ENCODE peak calls at places on chromosomes 13 and 19, in six cellular contexts. W, N, Y, D, E and X are unnamed samples.

GRCh38 chr19:9848060-9848459 is 12.9 kb downstream of the PIN1 start:
- DNase-seq in W (peak; percentile 49), N (no peak), Y (no peak), D (peak; percentile 65), E (peak; percentile 72), X (no peak)

GRCh38 chr13:43304449-43304848 is 281.1 kb downstream of the DNAJC15 start:
- DNase-seq in W (no peak), N (no peak), Y (no peak), D (no peak), E (no peak), X (no peak)

GRCh38 chr13:42883771-42884170 is 102.4 kb downstream of the FAM216B start:
- DNase-seq in W (no peak), N (no peak), Y (peak; percentile 17), D (peak; percentile 32), E (no peak), X (no peak)

GRCh38 chr13:30002577-30002976 is 152.2 kb upstream of the UBL3 start:
- DNase-seq in W (no peak), N (no peak), Y (peak; percentile 91), D (no peak), E (no peak), X (peak; percentile 53)

GRCh38 chr13:39038569-39038898 is 278 bp downstream of the NHLRC3 start:
- DNase-seq in W (peak; percentile 32), N (no peak), Y (peak; percentile 45), D (no peak), E (no peak), X (no peak)

GRCh38 chr19:772730-773436 is 22.0 kb downstream of the MISP start:
- DNase-seq in W (no peak), N (no peak), Y (no peak), D (peak; percentile 67), E (peak; percentile 72), X (no peak)

GRCh38 chr13:20610006-20610405 is 43.0 kb downstream of the IFT88 start:
- DNase-seq in W (no peak), N (no peak), Y (no peak), D (no peak), E (peak; percentile 3), X (no peak)

GRCh38 chr13:77565635-77566034 is 30.1 kb downstream of the SCEL start:
- DNase-seq in W (no peak), N (no peak), Y (no peak), D (peak; percentile 39), E (peak; percentile 65), X (peak; percentile 43)

GRCh38 chr19:20339444-20339843 is 172.4 kb downstream of the ZNF486 start:
- DNase-seq in W (no peak), N (no peak), Y (no peak), D (no peak), E (no peak), X (no peak)

GRCh38 chr19:35347171-35347929 is at the start of gene FFAR1:
- DNase-seq in W (no peak), N (peak; percentile 48), Y (no peak), D (no peak), E (no peak), X (no peak)

GRCh38 chr13:107678075-107678689 is 537.2 kb downstream of the LIG4 start:
- DNase-seq in W (no peak), N (no peak), Y (no peak), D (peak; percentile 34), E (peak; percentile 39), X (no peak)

GRCh38 chr13:40985596-40986327 is 33.4 kb downstream of the ELF1 start:
- DNase-seq in W (no peak), N (no peak), Y (no peak), D (no peak), E (no peak), X (no peak)

GRCh38 chr13:105445793-105446192 is 1089.7 kb downstream of the EFNB2 start:
- DNase-seq in W (no peak), N (no peak), Y (no peak), D (no peak), E (no peak), X (no peak)

GRCh38 chr13:105436946-105437345 is 1098.5 kb downstream of the EFNB2 start:
- DNase-seq in W (no peak), N (no peak), Y (no peak), D (no peak), E (no peak), X (no peak)

GRCh38 chr13:105442941-105443340 is 1092.5 kb downstream of the EFNB2 start:
- DNase-seq in W (no peak), N (no peak), Y (peak; percentile 99), D (no peak), E (no peak), X (peak; percentile 93)

GRCh38 chr13:105442040-105442439 is 1093.4 kb downstream of the EFNB2 start:
- DNase-seq in W (no peak), N (no peak), Y (no peak), D (no peak), E (no peak), X (no peak)

GRCh38 chr13:105441406-105441805 is 1094.1 kb downstream of the EFNB2 start:
- DNase-seq in W (no peak), N (no peak), Y (no peak), D (no peak), E (no peak), X (no peak)
- TF ChIP-seq CTCF in W (no peak), N (no peak), Y (no peak), D (no peak), E (no peak), X (no peak)

GRCh38 chr19:52648336-52648990 is 10.3 kb upstream of the ZNF83 start:
- DNase-seq in W (no peak), N (no peak), Y (peak; percentile 82), D (no peak), E (no peak), X (no peak)
- H3K27ac ChIP-seq in W (no peak overlapping the region), N (peak overlapping the region; percentile 49), Y (no peak overlapping the region), D (no peak overlapping the region), E (no peak overlapping the region), X (no peak overlapping the region)

GRCh38 chr19:33811736-33812387 is 15.2 kb downstream of the KCTD15 start:
- DNase-seq in W (no peak), N (no peak), Y (no peak), D (no peak), E (no peak), X (no peak)

GRCh38 chr19:33813391-33814101 is 16.9 kb downstream of the KCTD15 start:
- DNase-seq in W (no peak), N (no peak), Y (no peak), D (no peak), E (no peak), X (no peak)

GRCh38 chr19:33811246-33811645 is 14.6 kb downstream of the KCTD15 start:
- DNase-seq in W (no peak), N (peak; percentile 59), Y (no peak), D (no peak), E (no peak), X (no peak)

GRCh38 chr19:33814181-33815165 is 17.8 kb downstream of the KCTD15 start:
- DNase-seq in W (no peak), N (no peak), Y (no peak), D (no peak), E (no peak), X (no peak)

DNA sequence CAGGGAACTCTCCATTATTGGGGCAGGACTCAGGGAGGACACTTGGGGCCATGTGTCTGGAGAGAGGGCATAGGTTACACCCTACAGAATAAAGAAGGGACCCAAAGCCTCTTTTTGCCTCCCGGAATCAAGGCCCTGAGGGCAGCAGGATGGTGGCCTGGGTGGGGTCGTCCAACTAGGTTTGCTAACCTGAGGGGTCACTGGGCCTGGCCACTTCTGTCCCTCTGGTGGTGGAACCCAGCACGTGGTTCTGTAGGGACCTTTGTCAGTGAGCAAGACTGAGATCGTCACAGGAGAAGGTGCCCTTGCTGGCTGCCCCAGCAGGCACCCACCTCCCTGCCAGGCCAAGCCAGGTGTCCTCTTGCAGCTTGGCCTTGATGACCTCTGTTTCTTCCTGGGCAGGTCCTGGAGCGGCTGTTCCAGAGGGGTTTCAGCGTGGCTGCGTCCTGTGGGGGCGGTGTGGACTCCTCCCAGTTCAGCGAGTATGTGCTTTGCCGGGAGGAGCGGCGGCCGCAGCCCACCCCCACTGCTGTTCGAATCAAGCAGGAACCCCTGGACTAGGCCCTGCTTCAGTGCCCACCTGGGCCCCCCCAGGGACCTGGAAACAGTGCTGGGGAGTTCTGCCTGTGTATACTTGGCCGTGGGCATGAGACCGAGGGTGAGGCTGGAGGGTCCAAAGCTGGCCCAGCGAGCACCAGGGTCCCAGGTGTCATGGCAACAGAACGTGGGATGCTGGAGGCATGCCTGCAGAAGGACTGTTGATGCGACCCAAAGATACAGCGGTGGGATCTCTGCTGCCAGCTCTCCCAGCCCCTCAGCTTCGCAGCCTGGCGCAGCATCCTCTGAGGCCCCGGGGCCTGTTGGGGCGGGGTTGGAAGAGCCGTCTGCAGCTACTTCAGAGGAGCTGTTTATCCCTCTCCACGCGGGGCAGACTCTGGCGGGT is 16.0 kb downstream of the KCTD15 start:
- DNase-seq in W (no peak), N (peak; percentile 56), Y (no peak), D (no peak), E (no peak), X (no peak)
- TF ChIP-seq CTCF in W (no peak), N (no peak), Y (no peak), D (no peak), E (no peak), X (no peak)

DNA sequence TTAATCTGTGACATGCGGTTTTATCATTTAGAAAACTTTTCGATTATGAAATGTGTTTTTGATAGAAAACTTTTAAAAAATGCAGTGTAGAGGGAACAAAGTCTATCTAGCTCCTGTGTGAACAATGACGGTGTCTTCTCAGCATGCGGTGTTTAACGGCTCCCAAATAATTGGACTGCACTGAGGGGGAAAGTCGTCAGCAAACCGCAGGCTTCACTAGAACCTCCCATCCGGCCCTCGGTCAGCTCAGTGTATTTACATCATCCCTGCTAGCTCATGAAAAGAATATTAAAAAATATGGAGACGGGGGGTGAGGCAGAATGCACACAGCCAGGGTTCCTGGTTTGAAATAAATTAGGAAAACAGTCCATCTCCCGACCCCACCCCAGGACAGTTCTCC is 674 bp upstream of the ADPRHL1 start:
- DNase-seq in W (no peak), N (no peak), Y (no peak), D (no peak), E (no peak), X (no peak)
- H3K27ac ChIP-seq in W (no peak overlapping the region), N (no peak overlapping the region), Y (no peak overlapping the region), D (no peak overlapping the region), E (peak overlapping the region; percentile 26), X (no peak overlapping the region)

DNA sequence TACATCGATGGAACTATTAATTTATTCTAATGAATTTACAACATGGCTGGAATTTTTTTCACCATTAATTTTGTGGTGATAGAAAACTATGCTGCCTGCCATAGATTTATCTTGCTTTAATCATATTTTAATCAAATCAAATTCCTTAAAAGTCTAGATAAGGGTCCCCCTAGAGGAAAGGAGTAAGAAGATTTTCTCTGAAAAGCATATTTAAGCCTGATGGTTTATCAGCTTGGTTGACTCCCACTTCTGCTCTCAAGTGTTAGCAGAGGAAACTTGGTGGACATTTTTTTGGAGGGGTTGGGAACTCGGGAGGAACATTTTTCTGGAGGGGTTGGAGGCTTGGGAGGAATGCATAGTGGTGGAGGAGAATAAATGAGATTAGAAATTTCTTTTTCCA is 253.3 kb downstream of the KCNRG start:
- DNase-seq in W (no peak), N (no peak), Y (no peak), D (no peak), E (no peak), X (peak; percentile 9)
- TF ChIP-seq CTCF in W (peak; percentile 9), N (no peak), Y (peak; percentile 29), D (no peak), E (peak; percentile 28), X (no peak)